ENCODE peak calls at places on chromosomes 4 and X, in seven cellular contexts. X is ovary; U is smooth muscle cell of the brain vasculature; L is fibroblast of mammary gland; M is endothelial cell; W is stimulated activated CD4-positive, alpha-beta T cell treated with anti-CD3 and anti-CD28 coated beads, Interleukin-12 subunit alpha, Interleukin-12 subunit beta, amount 100 ng/mL, for 24 hours; S is LoVo. K is an unnamed sample.

GRCh38 chr4:130077275-130077674 is 981.3 kb downstream of the C4orf33 start:
- DNase-seq in M (no peak), S (no peak), U (no peak), W (no peak), X (no peak), L (no peak), K (no peak)

GRCh38 chr4:16026155-16026761 is 57.6 kb downstream of the PROM1 start:
- DNase-seq in W (no peak), L (peak; percentile 69), U (peak; percentile 23), X (no peak), M (peak; percentile 44), S (peak; percentile 65), K (peak; percentile 42)

GRCh38 chrX:47637546-47638195 is 7.9 kb upstream of the CFP start:
- DNase-seq in M (no peak), X (no peak), L (no peak), W (peak; percentile 29), S (no peak), U (no peak), K (no peak)

GRCh38 chr4:83535520-83535944 is 376 bp upstream of the GPAT3 start:
- DNase-seq in U (no peak), X (no peak), M (peak; percentile 11), L (peak; percentile 87), W (peak; percentile 29), S (peak; percentile 84), K (peak; percentile 51)

GRCh38 chrX:9597361-9598035 is 132.6 kb downstream of the TBL1X start:
- DNase-seq in L (peak; percentile 10), X (no peak), M (no peak), U (no peak), W (no peak), S (no peak), K (peak; percentile 48)

GRCh38 chr4:134365852-134366251 is 164.3 kb upstream of the PABPC4L start:
- DNase-seq in W (no peak), M (no peak), S (no peak), L (no peak), U (no peak), X (no peak), K (peak; percentile 7)

GRCh38 chr4:162010362-162010761 is 153.4 kb downstream of the FSTL5 start:
- DNase-seq in U (no peak), M (no peak), S (no peak), W (no peak), X (no peak), L (no peak), K (peak; percentile 59)

GRCh38 chr4:7237863-7238262 is 45.5 kb downstream of the SORCS2 start:
- DNase-seq in M (no peak), U (no peak), S (no peak), X (no peak), W (no peak), L (peak; percentile 73), K (no peak)

GRCh38 chrX:5915783-5916182 is 312.9 kb downstream of the NLGN4X start:
- DNase-seq in X (no peak), W (no peak), M (no peak), U (no peak), L (no peak), S (no peak), K (no peak)

GRCh38 chr4:95421869-95422268 is 126.9 kb downstream of the UNC5C start:
- DNase-seq in X (no peak), L (no peak), S (no peak), M (no peak), U (no peak), W (no peak), K (no peak)

GRCh38 chr4:117466388-117466787 is 381.0 kb upstream of the TRAM1L1 start:
- DNase-seq in U (no peak), W (no peak), M (no peak), L (no peak), S (no peak), X (no peak), K (no peak)

GRCh38 chr4:83708500-83709175 is 172.7 kb downstream of the GPAT3 start:
- DNase-seq in X (no peak), S (no peak), M (no peak), L (no peak), W (no peak), U (no peak), K (no peak)

GRCh38 chr4:123929565-123929964 is 533.0 kb downstream of the SPRY1 start:
- DNase-seq in S (no peak), W (no peak), U (no peak), M (no peak), L (no peak), X (no peak), K (no peak)

GRCh38 chr4:2256156-2256731 is 5.7 kb downstream of the MXD4 start:
- DNase-seq in U (no peak), L (no peak), S (no peak), M (peak; percentile 2), X (peak; percentile 34), W (no peak), K (no peak)

GRCh38 chrX:29090811-29091210 is 503.6 kb downstream of the IL1RAPL1 start:
- DNase-seq in W (no peak), M (no peak), L (peak; percentile 15), U (no peak), S (peak; percentile 5), X (no peak), K (no peak)

GRCh38 chrX:13215729-13216128 is 104.1 kb downstream of the ATXN3L start:
- DNase-seq in L (peak; percentile 59), S (no peak), U (no peak), X (no peak), M (no peak), W (no peak), K (peak; percentile 68)

GRCh38 chr4:16337936-16338335 is 111.7 kb upstream of the TAPT1 start:
- DNase-seq in S (no peak), W (no peak), U (no peak), X (no peak), M (no peak), L (peak; percentile 69), K (peak; percentile 15)

GRCh38 chrX:110964761-110965160 is 131.2 kb upstream of the PAK3 start:
- DNase-seq in S (no peak), X (no peak), U (no peak), M (no peak), L (no peak), W (no peak), K (no peak)

GRCh38 chr4:6197433-6198174 is 2.7 kb downstream of the JAKMIP1 start:
- DNase-seq in M (no peak), L (no peak), W (no peak), U (no peak), S (no peak), X (no peak), K (no peak)

GRCh38 chr4:147093206-147093605 is 147.5 kb upstream of the TTC29 start:
- DNase-seq in L (no peak), X (no peak), M (no peak), S (no peak), U (no peak), W (no peak), K (no peak)

GRCh38 chrX:46693149-46693548 is 65.8 kb downstream of the SLC9A7 start:
- DNase-seq in S (no peak), M (no peak), X (no peak), W (no peak), U (no peak), L (no peak), K (no peak)

GRCh38 chr4:138816883-138817282 is 198.7 kb upstream of the NOCT start:
- DNase-seq in X (no peak), L (no peak), S (no peak), W (no peak), U (no peak), M (no peak), K (no peak)

GRCh38 chr4:102625232-102625930 is 124.2 kb downstream of the NFKB1 start:
- DNase-seq in W (peak; percentile 52), X (peak; percentile 42), M (no peak), U (no peak), L (peak; percentile 65), S (no peak), K (peak; percentile 56)